ENCODE peak calls at places on chromosomes 2 and 18, in six cellular contexts. D, M, L, Y, G and R are unnamed samples.
A peak's percentile ranks its signal among the peaks of the same experiment; 100 is the strongest.

GRCh38 chr2:204720874-204721273 is 175.6 kb downstream of the PARD3B start:
- DNase-seq in D (no peak), L (no peak), Y (no peak), M (no peak), G (no peak), R (no peak)

GRCh38 chr2:18369750-18370149 is 190.7 kb downstream of the RDH14 start:
- DNase-seq in Y (no peak), L (no peak), D (no peak), M (no peak), G (peak; percentile 87), R (peak; percentile 45)

GRCh38 chr2:223457301-223457700 is 144.9 kb downstream of the SCG2 start:
- DNase-seq in M (no peak), Y (no peak), G (no peak), D (no peak), L (no peak), R (no peak)

GRCh38 chr2:85264471-85264870 is 63.3 kb downstream of the TGOLN2 start:
- DNase-seq in D (no peak), L (no peak), Y (no peak), G (peak; percentile 62), M (no peak), R (peak; percentile 54)

GRCh38 chr2:121095257-121096080 is 189.5 kb downstream of the TFCP2L1 start:
- DNase-seq in L (peak; percentile 64), M (no peak), G (peak; percentile 79), Y (peak; percentile 84), D (peak; percentile 86), R (peak; percentile 77)

GRCh38 chr2:132593171-132593570 is 76.8 kb downstream of the LYPD1 start:
- DNase-seq in M (no peak), G (no peak), D (peak; percentile 28), L (no peak), Y (no peak), R (peak; percentile 4)

GRCh38 chr2:190763901-190764514 is 115.1 kb downstream of the NAB1 start:
- DNase-seq in L (no peak), Y (no peak), G (peak; percentile 21), D (no peak), M (no peak), R (peak; percentile 59)

GRCh38 chr2:24831736-24832421 is 38.7 kb downstream of the CENPO start:
- DNase-seq in G (no peak), M (no peak), D (no peak), L (peak; percentile 43), Y (no peak), R (no peak)

GRCh38 chr2:15049096-15049993 is 416.8 kb downstream of the LRATD1 start:
- DNase-seq in Y (no peak), G (no peak), L (no peak), M (no peak), D (no peak), R (no peak)

GRCh38 chr2:211822686-211823335 is 715.8 kb downstream of the ERBB4 start:
- DNase-seq in Y (no peak), L (no peak), G (peak; percentile 49), M (no peak), D (no peak), R (peak; percentile 4)

GRCh38 chr2:67707896-67708295 is 310.8 kb downstream of the ETAA1 start:
- DNase-seq in M (no peak), G (no peak), Y (no peak), D (no peak), L (no peak), R (no peak)

GRCh38 chr18:55473534-55473933 is 114.5 kb downstream of the TCF4 start:
- DNase-seq in G (no peak), D (no peak), L (no peak), M (no peak), Y (no peak), R (no peak)

GRCh38 chr2:124323321-124323720 is 298.2 kb downstream of the CNTNAP5 start:
- DNase-seq in Y (no peak), D (peak; percentile 56), L (no peak), M (no peak), G (peak; percentile 59), R (peak; percentile 30)

GRCh38 chr18:43543236-43543635 is 265.9 kb upstream of the SYT4 start:
- DNase-seq in M (no peak), Y (no peak), L (no peak), D (no peak), G (no peak), R (no peak)

GRCh38 chr2:54396107-54396506 is 60.0 kb upstream of the SPTBN1 start:
- DNase-seq in Y (no peak), M (no peak), L (no peak), G (peak; percentile 71), D (no peak), R (no peak)

GRCh38 chr2:162037028-162037795 is 36.8 kb downstream of the DPP4 start:
- DNase-seq in Y (no peak), D (no peak), M (no peak), L (no peak), G (no peak), R (no peak)

GRCh38 chr2:53568463-53568862 is 199.1 kb upstream of the CHAC2 start:
- DNase-seq in G (peak; percentile 4), D (no peak), M (no peak), Y (no peak), L (no peak), R (no peak)

GRCh38 chr18:79868168-79868784 is 70.5 kb downstream of the KCNG2 start:
- DNase-seq in M (no peak), L (no peak), G (no peak), D (no peak), Y (no peak), R (no peak)

GRCh38 chr2:222752731-222753130 is 81.3 kb downstream of the MOGAT1 start:
- DNase-seq in Y (no peak), L (no peak), D (no peak), G (no peak), M (no peak), R (no peak)

GRCh38 chr2:217510790-217511291 is 492.0 kb downstream of the TNS1 start:
- DNase-seq in Y (no peak), G (peak; percentile 91), M (peak; percentile 33), D (peak; percentile 91), L (peak; percentile 39), R (peak; percentile 84)

GRCh38 chr2:166373951-166374350 is 1.8 kb downstream of the SCN9A start:
- DNase-seq in G (peak; percentile 89), Y (no peak), D (peak; percentile 66), M (no peak), L (no peak), R (peak; percentile 97)

GRCh38 chr2:229174794-229175529 is 96.1 kb downstream of the PID1 start:
- DNase-seq in G (peak; percentile 84), Y (no peak), D (no peak), M (no peak), L (peak; percentile 28), R (peak; percentile 45)

GRCh38 chr2:120066708-120067547 is 54.1 kb downstream of the EPB41L5 start:
- DNase-seq in M (no peak), D (peak; percentile 33), G (peak; percentile 19), Y (no peak), L (no peak), R (no peak)

GRCh38 chr2:203804070-203804469 is 63.5 kb upstream of the CTLA4 start:
- DNase-seq in M (no peak), D (no peak), L (peak; percentile 39), G (peak; percentile 99), Y (no peak), R (no peak)

GRCh38 chr2:109351164-109351756 is 222.3 kb downstream of the SH3RF3 start:
- DNase-seq in L (peak; percentile 83), Y (peak; percentile 69), G (peak; percentile 74), M (peak; percentile 54), D (no peak), R (peak; percentile 68)

GRCh38 chr2:162153608-162154224 is 1.7 kb upstream of the GCG start:
- DNase-seq in M (no peak), D (peak; percentile 80), Y (no peak), G (peak; percentile 74), L (no peak), R (peak; percentile 77)

GRCh38 chr2:239002591-239002959 is 154.7 kb downstream of the TWIST2 start:
- DNase-seq in L (no peak), Y (no peak), M (no peak), D (no peak), G (no peak), R (no peak)

GRCh38 chr2:239003933-239004636 is 156.2 kb downstream of the TWIST2 start:
- DNase-seq in D (no peak), G (no peak), Y (no peak), M (no peak), L (no peak), R (no peak)

GRCh38 chr2:239001794-239002193 is 153.9 kb downstream of the TWIST2 start:
- DNase-seq in M (no peak), L (no peak), G (no peak), D (no peak), Y (no peak), R (no peak)

GRCh38 chr2:239005586-239005985 is 157.7 kb downstream of the TWIST2 start:
- DNase-seq in L (no peak), Y (no peak), D (no peak), G (no peak), M (no peak), R (no peak)

GRCh38 chr2:239002960-239003932 is 155.4 kb downstream of the TWIST2 start:
- DNase-seq in L (no peak), M (no peak), D (peak; percentile 60), Y (no peak), G (peak; percentile 58), R (peak; percentile 5)
- TF ChIP-seq CTCF in L (no peak), M (no peak), D (peak; percentile 51), Y (no peak), G (peak; percentile 22), R (no peak)

DNA sequence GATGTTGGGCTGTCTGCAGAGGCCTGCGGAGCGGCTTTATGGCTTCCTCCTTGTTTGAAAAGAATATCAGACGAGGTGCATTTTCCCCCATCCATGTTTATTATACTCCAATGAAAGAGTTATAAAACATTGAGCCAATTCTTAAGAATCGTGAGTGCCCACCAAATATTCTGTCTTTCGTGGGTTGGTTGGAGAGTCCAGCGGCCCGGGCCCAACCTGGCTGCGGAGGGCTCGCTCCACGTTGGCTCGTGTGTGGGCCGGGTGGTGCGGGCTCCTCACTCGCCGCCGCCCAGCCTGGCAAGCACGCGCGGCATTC is 747 bp upstream of the HS6ST1 start:
- DNase-seq in D (no peak), L (no peak), Y (no peak), G (no peak), M (no peak), R (no peak)
- H3K4me3 ChIP-seq in D (peak overlapping the region; percentile 89), L (peak overlapping the region; percentile 81), Y (peak overlapping the region; percentile 80), G (peak overlapping the region; percentile 62), M (peak overlapping the region; percentile 82), R (peak overlapping the region; percentile 51)

DNA sequence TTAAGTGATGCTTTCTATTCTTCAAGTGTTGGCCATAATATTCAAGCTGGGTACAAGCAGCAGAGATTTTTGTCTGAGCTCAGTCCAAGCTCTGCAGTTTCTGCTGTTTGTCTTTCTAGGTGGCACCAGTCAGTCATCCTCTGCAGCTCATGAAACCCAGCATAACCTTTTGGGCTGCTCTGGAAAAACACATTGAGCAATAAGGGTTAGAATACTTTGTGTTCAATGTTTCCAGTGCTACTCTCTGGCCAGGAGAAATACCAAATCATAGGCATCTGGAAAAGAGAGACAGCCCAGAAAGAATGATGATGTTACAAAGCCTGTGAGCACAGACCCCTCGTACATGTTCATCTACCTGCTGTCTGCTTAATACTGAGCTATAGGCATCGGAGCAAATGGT is 19.5 kb upstream of the WIPF1 start:
- DNase-seq in M (no peak), G (peak; percentile 63), D (no peak), Y (no peak), L (no peak), R (peak; percentile 18)
- TF ChIP-seq CTCF in M (no peak), G (no peak), D (no peak), Y (no peak), L (no peak), R (no peak)

GRCh38 chr2:74374509-74375205 is 5.5 kb downstream of the DCTN1 start:
- DNase-seq in D (peak; percentile 89), L (peak; percentile 86), Y (peak; percentile 65), M (peak; percentile 47), G (peak; percentile 84), R (peak; percentile 84)
- H3K4me3 ChIP-seq in D (no peak overlapping the region), L (peak overlapping the region; percentile 14), Y (peak overlapping the region; percentile 27), M (peak overlapping the region; percentile 60), G (peak overlapping the region; percentile 46), R (peak overlapping the region; percentile 20)